ENCODE peak calls at places on chromosomes 4 and X, in ten cellular contexts. One of them, this sample, is unnamed.

GRCh38 chrX:7120578-7121219 is 26.8 kb upstream of the STS start:
- DNase-seq in HepG2: peak
- DNase-seq in left lung: no peak
- DNase-seq in aorta: no peak
- DNase-seq in left ventricle myocardium inferior: no peak
- DNase-seq in brain microvascular endothelial cell: no peak
- DNase-seq in IMR-90: peak
- DNase-seq in adipocyte: peak
- DNase-seq in lower lobe of right lung: no peak
- DNase-seq in heart left ventricle: no peak
- DNase-seq in this sample: no peak

GRCh38 chr4:32003548-32003947 is 1283.4 kb downstream of the PCDH7 start:
- DNase-seq in HepG2: no peak
- DNase-seq in left lung: no peak
- DNase-seq in aorta: no peak
- DNase-seq in left ventricle myocardium inferior: no peak
- DNase-seq in brain microvascular endothelial cell: no peak
- DNase-seq in IMR-90: no peak
- DNase-seq in adipocyte: no peak
- DNase-seq in lower lobe of right lung: no peak
- DNase-seq in heart left ventricle: no peak
- DNase-seq in this sample: no peak

GRCh38 chr4:16896871-16897270 is 1.6 kb downstream of the LDB2 start:
- DNase-seq in HepG2: no peak
- DNase-seq in left lung: no peak
- DNase-seq in aorta: no peak
- DNase-seq in left ventricle myocardium inferior: no peak
- DNase-seq in brain microvascular endothelial cell: peak
- DNase-seq in IMR-90: peak
- DNase-seq in adipocyte: peak
- DNase-seq in lower lobe of right lung: no peak
- DNase-seq in heart left ventricle: no peak
- DNase-seq in this sample: no peak

GRCh38 chr4:2058264-2059033 is 678 bp upstream of the NAT8L start:
- DNase-seq in HepG2: no peak
- DNase-seq in left lung: peak
- DNase-seq in aorta: no peak
- DNase-seq in left ventricle myocardium inferior: peak
- DNase-seq in brain microvascular endothelial cell: no peak
- DNase-seq in IMR-90: no peak
- DNase-seq in adipocyte: peak
- DNase-seq in lower lobe of right lung: peak
- DNase-seq in heart left ventricle: no peak
- DNase-seq in this sample: peak

GRCh38 chrX:149074429-149074828 is 430.7 kb downstream of the IDS start:
- DNase-seq in HepG2: no peak
- DNase-seq in left lung: no peak
- DNase-seq in aorta: no peak
- DNase-seq in left ventricle myocardium inferior: peak
- DNase-seq in brain microvascular endothelial cell: peak
- DNase-seq in IMR-90: no peak
- DNase-seq in adipocyte: no peak
- DNase-seq in lower lobe of right lung: no peak
- DNase-seq in heart left ventricle: peak
- DNase-seq in this sample: peak

GRCh38 chrX:55135171-55135570 is 46.4 kb downstream of the PAGE2 start:
- DNase-seq in HepG2: peak
- DNase-seq in left lung: no peak
- DNase-seq in aorta: no peak
- DNase-seq in left ventricle myocardium inferior: no peak
- DNase-seq in brain microvascular endothelial cell: peak
- DNase-seq in IMR-90: peak
- DNase-seq in adipocyte: peak
- DNase-seq in lower lobe of right lung: no peak
- DNase-seq in heart left ventricle: peak
- DNase-seq in this sample: no peak

GRCh38 chrX:154513662-154514204 is 2.3 kb downstream of the FAM3A start:
- DNase-seq in HepG2: no peak
- DNase-seq in left lung: no peak
- DNase-seq in aorta: no peak
- DNase-seq in left ventricle myocardium inferior: no peak
- DNase-seq in brain microvascular endothelial cell: no peak
- DNase-seq in IMR-90: no peak
- DNase-seq in adipocyte: no peak
- DNase-seq in lower lobe of right lung: no peak
- DNase-seq in heart left ventricle: no peak
- DNase-seq in this sample: no peak

GRCh38 chrX:149682031-149682430 is 29.8 kb upstream of the MAGEA11 start:
- DNase-seq in HepG2: no peak
- DNase-seq in left lung: no peak
- DNase-seq in aorta: no peak
- DNase-seq in left ventricle myocardium inferior: no peak
- DNase-seq in brain microvascular endothelial cell: no peak
- DNase-seq in IMR-90: no peak
- DNase-seq in adipocyte: no peak
- DNase-seq in lower lobe of right lung: no peak
- DNase-seq in heart left ventricle: no peak
- DNase-seq in this sample: no peak

GRCh38 chrX:12974217-12974796 is 603 bp upstream of the TMSB4X start:
- DNase-seq in HepG2: no peak
- DNase-seq in left lung: peak
- DNase-seq in aorta: peak
- DNase-seq in left ventricle myocardium inferior: peak
- DNase-seq in brain microvascular endothelial cell: no peak
- DNase-seq in IMR-90: peak
- DNase-seq in adipocyte: peak
- DNase-seq in lower lobe of right lung: peak
- DNase-seq in heart left ventricle: peak
- DNase-seq in this sample: no peak

GRCh38 chr4:13953083-13953482 is 325.6 kb upstream of the BOD1L1 start:
- DNase-seq in HepG2: no peak
- DNase-seq in left lung: no peak
- DNase-seq in aorta: no peak
- DNase-seq in left ventricle myocardium inferior: no peak
- DNase-seq in brain microvascular endothelial cell: no peak
- DNase-seq in IMR-90: no peak
- DNase-seq in adipocyte: no peak
- DNase-seq in lower lobe of right lung: no peak
- DNase-seq in heart left ventricle: no peak
- DNase-seq in this sample: no peak

GRCh38 chrX:84477114-84477513 is 25.1 kb downstream of the HDX start:
- DNase-seq in HepG2: no peak
- DNase-seq in left lung: no peak
- DNase-seq in aorta: no peak
- DNase-seq in left ventricle myocardium inferior: no peak
- DNase-seq in brain microvascular endothelial cell: no peak
- DNase-seq in IMR-90: no peak
- DNase-seq in adipocyte: no peak
- DNase-seq in lower lobe of right lung: no peak
- DNase-seq in heart left ventricle: no peak
- DNase-seq in this sample: no peak

GRCh38 chr4:78591404-78591803 is 39.8 kb downstream of the ANXA3 start:
- DNase-seq in HepG2: no peak
- DNase-seq in left lung: no peak
- DNase-seq in aorta: no peak
- DNase-seq in left ventricle myocardium inferior: no peak
- DNase-seq in brain microvascular endothelial cell: no peak
- DNase-seq in IMR-90: no peak
- DNase-seq in adipocyte: no peak
- DNase-seq in lower lobe of right lung: no peak
- DNase-seq in heart left ventricle: no peak
- DNase-seq in this sample: no peak

GRCh38 chr4:78596111-78596742 is 44.7 kb downstream of the ANXA3 start:
- DNase-seq in HepG2: no peak
- DNase-seq in left lung: no peak
- DNase-seq in aorta: no peak
- DNase-seq in left ventricle myocardium inferior: no peak
- DNase-seq in brain microvascular endothelial cell: no peak
- DNase-seq in IMR-90: no peak
- DNase-seq in adipocyte: no peak
- DNase-seq in lower lobe of right lung: no peak
- DNase-seq in heart left ventricle: no peak
- DNase-seq in this sample: no peak

GRCh38 chr4:78588894-78589545 is 37.5 kb downstream of the ANXA3 start:
- DNase-seq in HepG2: no peak
- DNase-seq in left lung: no peak
- DNase-seq in aorta: no peak
- DNase-seq in left ventricle myocardium inferior: no peak
- DNase-seq in brain microvascular endothelial cell: no peak
- DNase-seq in IMR-90: no peak
- DNase-seq in adipocyte: no peak
- DNase-seq in lower lobe of right lung: no peak
- DNase-seq in heart left ventricle: no peak
- DNase-seq in this sample: no peak

DNA sequence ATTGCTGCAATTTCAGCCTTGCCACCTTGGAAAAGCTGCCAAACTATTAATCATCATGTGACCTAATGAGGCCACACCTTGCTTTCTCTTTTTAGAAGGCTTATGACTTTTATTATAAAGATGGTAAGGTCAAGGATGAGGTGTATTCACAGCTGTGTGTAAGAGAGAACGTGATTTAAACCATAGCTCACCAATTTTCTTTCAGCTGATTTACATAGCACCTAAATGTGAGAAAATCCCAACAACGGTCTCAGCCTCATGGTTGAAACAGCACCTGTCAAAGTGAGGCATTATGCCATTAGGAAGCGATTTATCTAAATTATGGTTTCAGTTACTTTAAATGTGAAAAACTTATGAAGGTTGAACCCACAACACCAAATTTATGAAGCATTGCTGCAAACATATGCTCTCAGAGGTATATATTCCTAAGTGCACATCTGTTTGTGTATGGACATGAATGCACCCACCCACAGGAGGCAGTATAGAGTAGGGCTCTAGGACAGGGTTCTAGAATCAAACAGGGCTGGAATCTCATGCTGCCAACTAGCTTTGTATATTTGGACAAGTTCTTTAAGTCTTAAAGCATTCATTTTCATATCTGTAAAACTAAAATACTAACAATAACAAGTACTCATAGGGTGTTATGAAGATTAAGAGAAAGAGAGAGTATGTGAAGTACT is 40.7 kb downstream of the ANXA3 start:
- DNase-seq in HepG2: no peak
- DNase-seq in left lung: no peak
- DNase-seq in aorta: no peak
- DNase-seq in left ventricle myocardium inferior: no peak
- DNase-seq in brain microvascular endothelial cell: no peak
- DNase-seq in IMR-90: no peak
- DNase-seq in adipocyte: no peak
- DNase-seq in lower lobe of right lung: no peak
- DNase-seq in heart left ventricle: no peak
- DNase-seq in this sample: no peak
- H3K4me3 ChIP-seq in HepG2: no peak
- H3K4me3 ChIP-seq in left lung: no peak
- H3K4me3 ChIP-seq in aorta: no peak
- H3K4me3 ChIP-seq in left ventricle myocardium inferior: no peak
- H3K4me3 ChIP-seq in brain microvascular endothelial cell: no peak
- H3K4me3 ChIP-seq in IMR-90: no peak
- H3K4me3 ChIP-seq in adipocyte: no peak
- H3K4me3 ChIP-seq in lower lobe of right lung: no peak
- H3K4me3 ChIP-seq in heart left ventricle: no peak
- H3K4me3 ChIP-seq in this sample: no peak

DNA sequence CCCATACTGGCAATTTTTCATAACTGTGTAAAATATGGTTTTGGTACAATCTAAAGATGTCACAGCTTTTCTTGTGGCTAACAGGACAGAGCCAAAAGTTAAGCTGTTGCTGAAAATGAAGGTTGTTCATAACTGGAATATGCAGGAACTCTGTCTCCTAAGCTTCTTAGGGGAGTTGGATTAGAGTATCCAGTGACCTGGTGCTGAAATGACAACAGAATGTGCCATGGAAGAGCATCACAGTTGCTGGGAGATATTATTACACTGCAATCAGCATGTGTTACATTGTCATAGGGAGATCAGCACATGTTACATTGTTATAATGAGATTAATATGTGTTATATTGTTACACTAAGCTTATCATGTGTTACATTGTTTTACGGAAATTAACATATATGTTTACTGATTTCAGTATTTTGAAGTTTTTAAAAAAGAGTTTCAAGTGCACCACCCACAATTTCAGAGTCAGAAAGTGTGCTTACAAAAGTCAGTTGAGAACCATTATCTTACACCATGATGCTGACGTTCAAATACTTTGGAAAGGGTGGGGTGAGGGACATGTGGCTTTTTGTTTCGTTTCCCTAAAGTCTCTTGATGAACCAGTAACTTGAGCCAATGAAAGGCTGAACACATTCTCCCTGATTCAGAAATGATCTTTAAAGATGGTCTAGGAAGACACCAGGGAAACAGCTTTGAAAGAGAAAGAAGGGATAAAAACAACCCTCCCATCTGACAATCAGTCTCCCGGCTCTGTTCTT is 113.3 kb downstream of the DRD5 start:
- DNase-seq in HepG2: no peak
- DNase-seq in left lung: no peak
- DNase-seq in aorta: no peak
- DNase-seq in left ventricle myocardium inferior: no peak
- DNase-seq in brain microvascular endothelial cell: no peak
- DNase-seq in IMR-90: no peak
- DNase-seq in adipocyte: no peak
- DNase-seq in lower lobe of right lung: no peak
- DNase-seq in heart left ventricle: no peak
- DNase-seq in this sample: no peak
- H3K4me3 ChIP-seq in HepG2: no peak
- H3K4me3 ChIP-seq in left lung: no peak
- H3K4me3 ChIP-seq in aorta: no peak
- H3K4me3 ChIP-seq in left ventricle myocardium inferior: no peak
- H3K4me3 ChIP-seq in brain microvascular endothelial cell: no peak
- H3K4me3 ChIP-seq in IMR-90: no peak
- H3K4me3 ChIP-seq in adipocyte: no peak
- H3K4me3 ChIP-seq in lower lobe of right lung: no peak
- H3K4me3 ChIP-seq in heart left ventricle: no peak
- H3K4me3 ChIP-seq in this sample: no peak

GRCh38 chrX:8204169-8204935 is 33.3 kb upstream of the VCX2 start:
- DNase-seq in HepG2: no peak
- DNase-seq in left lung: no peak
- DNase-seq in aorta: no peak
- DNase-seq in left ventricle myocardium inferior: no peak
- DNase-seq in brain microvascular endothelial cell: no peak
- DNase-seq in IMR-90: no peak
- DNase-seq in adipocyte: no peak
- DNase-seq in lower lobe of right lung: no peak
- DNase-seq in heart left ventricle: no peak
- DNase-seq in this sample: no peak

GRCh38 chrX:8201896-8202331 is 30.8 kb upstream of the VCX2 start:
- DNase-seq in HepG2: no peak
- DNase-seq in left lung: no peak
- DNase-seq in aorta: no peak
- DNase-seq in left ventricle myocardium inferior: peak
- DNase-seq in brain microvascular endothelial cell: peak
- DNase-seq in IMR-90: no peak
- DNase-seq in adipocyte: no peak
- DNase-seq in lower lobe of right lung: no peak
- DNase-seq in heart left ventricle: peak
- DNase-seq in this sample: no peak
- H3K4me3 ChIP-seq in HepG2: no peak
- H3K4me3 ChIP-seq in left lung: no peak
- H3K4me3 ChIP-seq in aorta: no peak
- H3K4me3 ChIP-seq in left ventricle myocardium inferior: no peak
- H3K4me3 ChIP-seq in brain microvascular endothelial cell: no peak
- H3K4me3 ChIP-seq in IMR-90: no peak
- H3K4me3 ChIP-seq in adipocyte: no peak
- H3K4me3 ChIP-seq in lower lobe of right lung: no peak
- H3K4me3 ChIP-seq in heart left ventricle: no peak
- H3K4me3 ChIP-seq in this sample: no peak

GRCh38 chr4:61199869-61200194 is 294 bp upstream of the ADGRL3 start:
- DNase-seq in HepG2: no peak
- DNase-seq in left lung: no peak
- DNase-seq in aorta: no peak
- DNase-seq in left ventricle myocardium inferior: no peak
- DNase-seq in brain microvascular endothelial cell: no peak
- DNase-seq in IMR-90: no peak
- DNase-seq in adipocyte: no peak
- DNase-seq in lower lobe of right lung: no peak
- DNase-seq in heart left ventricle: no peak
- DNase-seq in this sample: no peak
- H3K4me3 ChIP-seq in HepG2: no peak
- H3K4me3 ChIP-seq in left lung: peak
- H3K4me3 ChIP-seq in aorta: peak
- H3K4me3 ChIP-seq in left ventricle myocardium inferior: peak
- H3K4me3 ChIP-seq in brain microvascular endothelial cell: peak
- H3K4me3 ChIP-seq in IMR-90: peak
- H3K4me3 ChIP-seq in adipocyte: peak
- H3K4me3 ChIP-seq in lower lobe of right lung: peak
- H3K4me3 ChIP-seq in heart left ventricle: peak
- H3K4me3 ChIP-seq in this sample: no peak